ENCODE peak calls at places on chromosomes 6 and 20, in nine cellular contexts. A is hypothalamus; M is lower lobe of right lung; Y is MV-4-11; O is NCI-H2081; C is heart left ventricle; D is activated gamma-delta T cell; U is fibroblast of pulmonary artery; J is activated naive CD4-positive, alpha-beta T cell treated with Interleukin-2 at 50 U/mL for 16 hours. H is an unnamed sample.

GRCh38 chr20:58926802-58927489 is 54.1 kb upstream of the NELFCD start:
- DNase-seq in U (no peak), Y (no peak), M (no peak), D (no peak), C (no peak), O (no peak), J (no peak), A (no peak), H (no peak)

GRCh38 chr6:66526061-66526460 is 819.0 kb upstream of the EYS start:
- DNase-seq in Y (no peak), C (no peak), U (no peak), J (no peak), D (no peak), A (no peak), M (no peak), O (no peak), H (no peak)

GRCh38 chr6:934686-935085 is 241.7 kb upstream of the EXOC2 start:
- DNase-seq in D (no peak), Y (no peak), U (no peak), A (no peak), O (no peak), C (no peak), M (no peak), J (no peak), H (no peak)

GRCh38 chr6:37862415-37862814 is 42.9 kb downstream of the ZFAND3 start:
- DNase-seq in O (no peak), A (no peak), D (no peak), M (no peak), Y (no peak), C (no peak), J (no peak), U (no peak), H (no peak)

GRCh38 chr6:25942561-25943147 is 12.2 kb upstream of the SLC17A2 start:
- DNase-seq in Y (peak), O (peak), U (peak), D (no peak), A (no peak), C (no peak), M (no peak), J (no peak), H (no peak)

GRCh38 chr20:36855241-36855657 is 20.7 kb upstream of the TLDC2 start:
- DNase-seq in O (no peak), A (peak), Y (no peak), D (no peak), U (no peak), M (no peak), J (no peak), C (peak), H (no peak)

GRCh38 chr20:63668351-63668750 is 10.2 kb downstream of the RTEL1 start:
- DNase-seq in U (no peak), Y (no peak), O (no peak), C (no peak), A (no peak), D (no peak), J (no peak), M (no peak), H (no peak)

GRCh38 chr6:111573118-111573883 is 32.4 kb downstream of the TRAF3IP2 start:
- DNase-seq in A (peak), M (no peak), U (peak), C (no peak), D (no peak), Y (no peak), O (no peak), J (no peak), H (no peak)

GRCh38 chr20:38278150-38278549 is 17.6 kb upstream of the KIAA1755 start:
- DNase-seq in A (peak), J (no peak), U (no peak), Y (peak), D (no peak), M (no peak), C (no peak), O (no peak), H (no peak)

GRCh38 chr6:134352786-134353480 is 35.0 kb upstream of the SGK1 start:
- DNase-seq in D (no peak), J (peak), O (no peak), Y (peak), U (peak), C (no peak), M (no peak), A (no peak), H (peak)

GRCh38 chr6:28648035-28648877 is 122.6 kb downstream of the GPX5 start:
- DNase-seq in O (peak), D (no peak), U (peak), J (peak), A (peak), C (peak), Y (peak), M (no peak), H (peak)

GRCh38 chr6:47073125-47074110 is 31.3 kb upstream of the ADGRF1 start:
- DNase-seq in M (no peak), A (no peak), D (no peak), C (no peak), U (no peak), Y (no peak), J (no peak), O (no peak), H (no peak)

GRCh38 chr6:13445005-13445743 is 42.2 kb downstream of the GFOD1 start:
- DNase-seq in J (no peak), Y (no peak), O (peak), C (peak), M (peak), U (peak), A (peak), D (no peak), H (no peak)

GRCh38 chr20:13839421-13840092 is 54.7 kb downstream of the NDUFAF5 start:
- DNase-seq in U (no peak), D (no peak), C (no peak), Y (no peak), J (no peak), M (no peak), O (no peak), A (no peak), H (no peak)

GRCh38 chr20:658731-659291 is 5.8 kb upstream of the SRXN1 start:
- DNase-seq in M (no peak), J (no peak), U (no peak), A (no peak), O (no peak), Y (peak), C (no peak), D (no peak), H (no peak)

GRCh38 chr6:79117752-79118151 is 39.7 kb upstream of the PHIP start:
- DNase-seq in C (no peak), J (no peak), U (peak), Y (no peak), D (no peak), A (no peak), M (no peak), O (no peak), H (no peak)

GRCh38 chr6:157274471-157275226 is 48.7 kb downstream of the TMEM242 start:
- DNase-seq in A (peak), U (peak), Y (peak), O (peak), M (peak), D (peak), C (peak), J (peak), H (no peak)

GRCh38 chr6:16930432-16930831 is 169.2 kb upstream of the ATXN1 start:
- DNase-seq in U (no peak), D (no peak), J (no peak), C (no peak), O (no peak), M (no peak), Y (no peak), A (no peak), H (no peak)

GRCh38 chr20:44017905-44018683 is 103.4 kb downstream of the TOX2 start:
- DNase-seq in D (no peak), Y (no peak), U (peak), A (peak), M (peak), O (peak), C (peak), J (no peak), H (peak)

GRCh38 chr6:4344317-4344899 is 209.0 kb upstream of the ECI2 start:
- DNase-seq in M (no peak), J (no peak), Y (peak), D (no peak), A (no peak), U (no peak), O (no peak), C (no peak), H (no peak)

GRCh38 chr6:40754481-40755045 is 167.4 kb upstream of the LRFN2 start:
- DNase-seq in J (no peak), M (no peak), C (no peak), Y (no peak), O (no peak), D (no peak), U (no peak), A (no peak), H (no peak)

GRCh38 chr6:33091957-33092356 is 16.2 kb downstream of the HLA-DPB1 start:
- DNase-seq in U (no peak), Y (no peak), O (no peak), A (no peak), M (peak), C (no peak), D (peak), J (peak), H (no peak)

GRCh38 chr6:126312013-126312665 is 27.8 kb upstream of the CENPW start:
- DNase-seq in U (peak), O (no peak), A (no peak), M (no peak), C (no peak), D (no peak), Y (no peak), J (no peak), H (no peak)

GRCh38 chr20:20489623-20490341 is 121.9 kb downstream of the INSM1 start:
- DNase-seq in D (no peak), A (no peak), M (no peak), U (no peak), C (no peak), Y (peak), J (no peak), O (no peak), H (no peak)

GRCh38 chr6:56314683-56315523 is 67.5 kb upstream of the COL21A1 start:
- DNase-seq in C (no peak), J (no peak), U (peak), O (peak), M (no peak), Y (no peak), D (no peak), A (no peak), H (no peak)

GRCh38 chr6:157548635-157549467 is 167.9 kb downstream of the ZDHHC14 start:
- DNase-seq in D (no peak), C (no peak), J (no peak), A (no peak), M (no peak), Y (peak), U (no peak), O (no peak), H (no peak)